ENCODE peak calls at places on chromosomes 1 and 21, in five cellular contexts. O is EL, T is foreskin fibroblast, P is ELR, B is colonic mucosa. L is an unnamed sample.

GRCh38 chr21:16587141-16587570 is 857.4 kb downstream of the USP25 start:
- DNase-seq in P (peak), O (peak), T (peak), B (peak), L (peak)

GRCh38 chr1:64161347-64162080 is 41.9 kb upstream of the UBE2U start:
- DNase-seq in B (no peak), O (peak), T (peak), P (no peak), L (peak)

GRCh38 chr1:115649964-115650363 is 8.2 kb downstream of the VANGL1 start:
- DNase-seq in B (peak), O (no peak), T (no peak), P (no peak), L (no peak)

GRCh38 chr1:173506437-173506836 is 29.3 kb downstream of the PRDX6 start:
- DNase-seq in O (no peak), T (peak), B (peak), P (peak), L (no peak)

GRCh38 chr1:209552406-209553264 is 30.9 kb upstream of the CAMK1G start:
- DNase-seq in O (no peak), T (no peak), B (no peak), P (no peak), L (no peak)

GRCh38 chr21:26449161-26449560 is 123.9 kb downstream of the CYYR1 start:
- DNase-seq in T (peak), P (peak), O (peak), B (no peak), L (peak)

GRCh38 chr1:172185206-172185605 is 235.3 kb upstream of the C1orf105 start:
- DNase-seq in P (peak), O (no peak), T (peak), B (no peak), L (peak)

GRCh38 chr1:116503535-116504307 is 67.1 kb downstream of the CD58 start:
- DNase-seq in P (no peak), B (no peak), T (no peak), O (no peak), L (no peak)

GRCh38 chr1:235011599-235012435 is 116.8 kb downstream of the TOMM20 start:
- DNase-seq in T (peak), P (peak), B (peak), O (peak), L (peak)

GRCh38 chr1:201732351-201732750 is 96.6 kb upstream of the IPO9 start:
- DNase-seq in O (peak), T (no peak), P (peak), B (no peak), L (no peak)

GRCh38 chr21:39527664-39528381 is 76.1 kb downstream of the SH3BGR start:
- DNase-seq in P (no peak), T (no peak), B (peak), O (no peak), L (no peak)

GRCh38 chr1:100552922-100553321 is 15.0 kb downstream of the GPR88 start:
- DNase-seq in T (no peak), P (no peak), O (no peak), B (no peak), L (no peak)

GRCh38 chr1:119279441-119280415 is 88.9 kb upstream of the HAO2 start:
- DNase-seq in B (no peak), O (peak), T (peak), P (peak), L (peak)

GRCh38 chr1:209527372-209527771 is 56.1 kb upstream of the CAMK1G start:
- DNase-seq in T (peak), O (peak), B (no peak), P (peak), L (peak)

GRCh38 chr1:167057297-167057688 is 32.9 kb downstream of the GPA33 start:
- DNase-seq in B (no peak), P (peak), O (peak), T (peak), L (no peak)

GRCh38 chr1:212386029-212386428 is 28.7 kb downstream of the PACC1 start:
- DNase-seq in T (no peak), B (no peak), P (no peak), O (no peak), L (no peak)

GRCh38 chr1:147264158-147264768 is 21.8 kb downstream of the CHD1L start:
- DNase-seq in P (peak), O (peak), T (peak), B (no peak), L (peak)

GRCh38 chr21:26394341-26394740 is 178.7 kb downstream of the CYYR1 start:
- DNase-seq in T (no peak), O (peak), B (no peak), P (peak), L (no peak)

GRCh38 chr1:223411309-223411708 is 18.1 kb downstream of the CCDC185 start:
- DNase-seq in T (peak), O (peak), P (peak), B (no peak), L (peak)

GRCh38 chr1:246032111-246032551 is 474.9 kb downstream of the SMYD3 start:
- DNase-seq in O (no peak), T (peak), B (no peak), P (no peak), L (no peak)

GRCh38 chr1:112677501-112677900 is 3.0 kb downstream of the MOV10 start:
- DNase-seq in P (no peak), B (no peak), T (no peak), O (no peak), L (no peak)

GRCh38 chr1:51928896-51929295 is 50.4 kb upstream of the NRDC start:
- DNase-seq in P (peak), T (no peak), B (no peak), O (peak), L (no peak)

GRCh38 chr1:39481289-39481688 is 10.1 kb upstream of the BMP8A start:
- DNase-seq in P (no peak), O (no peak), T (no peak), B (no peak), L (no peak)

GRCh38 chr21:18744840-18745239 is 341.3 kb upstream of the TMPRSS15 start:
- DNase-seq in P (no peak), B (no peak), T (no peak), O (no peak), L (no peak)

GRCh38 chr1:109622895-109623294 is 3.3 kb downstream of the AMPD2 start:
- DNase-seq in O (no peak), T (no peak), P (no peak), B (no peak), L (no peak)

GRCh38 chr1:160542303-160542945 is 19.4 kb upstream of the SLAMF6 start:
- DNase-seq in O (peak), P (no peak), T (no peak), B (no peak), L (no peak)

GRCh38 chr1:47388548-47389238 is 27.4 kb upstream of the FOXE3 start:
- DNase-seq in O (peak), P (peak), B (peak), T (peak), L (peak)

GRCh38 chr1:18337757-18338156 is 143.0 kb upstream of the KLHDC7A start:
- DNase-seq in P (no peak), T (no peak), O (no peak), B (no peak), L (no peak)

GRCh38 chr1:232207089-232207723 is 422.7 kb downstream of the SIPA1L2 start:
- DNase-seq in O (no peak), T (no peak), P (no peak), B (no peak), L (no peak)

GRCh38 chr1:112368198-112368597 is 27.8 kb upstream of the CTTNBP2NL start:
- DNase-seq in B (no peak), P (no peak), O (no peak), T (no peak), L (no peak)

GRCh38 chr1:203661572-203661971 is 34.9 kb downstream of the ATP2B4 start:
- DNase-seq in P (no peak), T (no peak), B (peak), O (no peak), L (no peak)

GRCh38 chr1:51734899-51735745 is 118.2 kb downstream of the OSBPL9 start:
- DNase-seq in O (peak), P (no peak), T (peak), B (no peak), L (peak)

GRCh38 chr1:30569384-30569783 is 154.0 kb downstream of the MATN1 start:
- DNase-seq in O (no peak), T (peak), B (no peak), P (no peak), L (no peak)

L was measured in fibroblast of gingiva.